ENCODE peak calls at places on chromosome 21, in nine cellular contexts. One of them, this sample, is unnamed.

GRCh38 chr21:45935628-45936027 is 45.9 kb upstream of the COL6A1 start:
- DNase-seq in H7: peak
- DNase-seq in K562: no peak
- DNase-seq in HEK293T: no peak
- DNase-seq in GF-D8: no peak
- DNase-seq in activated naive CD4-positive, alpha-beta T cell treated with Interleukin-2 at 50 U/mL for 16 hours: no peak
- DNase-seq in activated CD4-positive, alpha-beta T cell treated with anti-CD3 and anti-CD28 coated beads, Interleukin-2, amount 50 U/mL, for 48 hours: no peak
- DNase-seq in esophagus squamous epithelium: no peak
- DNase-seq in suprapubic skin: no peak
- DNase-seq in this sample: no peak

GRCh38 chr21:26659181-26659580 is 86.1 kb upstream of the CYYR1 start:
- DNase-seq in suprapubic skin: no peak
- DNase-seq in HEK293T: no peak
- DNase-seq in K562: no peak
- DNase-seq in esophagus squamous epithelium: no peak
- DNase-seq in GF-D8: no peak
- DNase-seq in H7: no peak
- DNase-seq in activated naive CD4-positive, alpha-beta T cell treated with Interleukin-2 at 50 U/mL for 16 hours: no peak
- DNase-seq in activated CD4-positive, alpha-beta T cell treated with anti-CD3 and anti-CD28 coated beads, Interleukin-2, amount 50 U/mL, for 48 hours: no peak
- DNase-seq in this sample: no peak

GRCh38 chr21:17498586-17498985 is 14.3 kb upstream of the CXADR start:
- DNase-seq in esophagus squamous epithelium: no peak
- DNase-seq in H7: no peak
- DNase-seq in activated naive CD4-positive, alpha-beta T cell treated with Interleukin-2 at 50 U/mL for 16 hours: no peak
- DNase-seq in suprapubic skin: no peak
- DNase-seq in activated CD4-positive, alpha-beta T cell treated with anti-CD3 and anti-CD28 coated beads, Interleukin-2, amount 50 U/mL, for 48 hours: no peak
- DNase-seq in GF-D8: no peak
- DNase-seq in HEK293T: no peak
- DNase-seq in K562: no peak
- DNase-seq in this sample: no peak

GRCh38 chr21:43343992-43344886 is 82.7 kb downstream of the SIK1 start:
- DNase-seq in HEK293T: no peak
- DNase-seq in activated CD4-positive, alpha-beta T cell treated with anti-CD3 and anti-CD28 coated beads, Interleukin-2, amount 50 U/mL, for 48 hours: no peak
- DNase-seq in activated naive CD4-positive, alpha-beta T cell treated with Interleukin-2 at 50 U/mL for 16 hours: no peak
- DNase-seq in GF-D8: no peak
- DNase-seq in K562: no peak
- DNase-seq in esophagus squamous epithelium: no peak
- DNase-seq in suprapubic skin: no peak
- DNase-seq in H7: no peak
- DNase-seq in this sample: no peak

GRCh38 chr21:44991538-44992483 is 52.0 kb downstream of the SLX9 start:
- DNase-seq in esophagus squamous epithelium: no peak
- DNase-seq in GF-D8: no peak
- DNase-seq in K562: no peak
- DNase-seq in activated CD4-positive, alpha-beta T cell treated with anti-CD3 and anti-CD28 coated beads, Interleukin-2, amount 50 U/mL, for 48 hours: no peak
- DNase-seq in HEK293T: no peak
- DNase-seq in suprapubic skin: no peak
- DNase-seq in activated naive CD4-positive, alpha-beta T cell treated with Interleukin-2 at 50 U/mL for 16 hours: no peak
- DNase-seq in H7: no peak
- DNase-seq in this sample: no peak

GRCh38 chr21:30268608-30269197 is 14.0 kb downstream of the KRTAP24-1 start:
- DNase-seq in GF-D8: no peak
- DNase-seq in K562: peak
- DNase-seq in activated CD4-positive, alpha-beta T cell treated with anti-CD3 and anti-CD28 coated beads, Interleukin-2, amount 50 U/mL, for 48 hours: no peak
- DNase-seq in H7: peak
- DNase-seq in activated naive CD4-positive, alpha-beta T cell treated with Interleukin-2 at 50 U/mL for 16 hours: no peak
- DNase-seq in HEK293T: peak
- DNase-seq in esophagus squamous epithelium: no peak
- DNase-seq in suprapubic skin: no peak
- DNase-seq in this sample: no peak

GRCh38 chr21:14602418-14602987 is 56.4 kb upstream of the SAMSN1 start:
- DNase-seq in H7: no peak
- DNase-seq in HEK293T: no peak
- DNase-seq in activated naive CD4-positive, alpha-beta T cell treated with Interleukin-2 at 50 U/mL for 16 hours: no peak
- DNase-seq in GF-D8: no peak
- DNase-seq in K562: no peak
- DNase-seq in esophagus squamous epithelium: no peak
- DNase-seq in activated CD4-positive, alpha-beta T cell treated with anti-CD3 and anti-CD28 coated beads, Interleukin-2, amount 50 U/mL, for 48 hours: no peak
- DNase-seq in suprapubic skin: no peak
- DNase-seq in this sample: no peak

GRCh38 chr21:21750124-21750825 is 752.1 kb downstream of the NCAM2 start:
- DNase-seq in K562: no peak
- DNase-seq in H7: no peak
- DNase-seq in activated naive CD4-positive, alpha-beta T cell treated with Interleukin-2 at 50 U/mL for 16 hours: no peak
- DNase-seq in suprapubic skin: no peak
- DNase-seq in HEK293T: no peak
- DNase-seq in GF-D8: no peak
- DNase-seq in activated CD4-positive, alpha-beta T cell treated with anti-CD3 and anti-CD28 coated beads, Interleukin-2, amount 50 U/mL, for 48 hours: no peak
- DNase-seq in esophagus squamous epithelium: no peak
- DNase-seq in this sample: no peak

GRCh38 chr21:28714795-28715464 is 277.7 kb downstream of the LTN1 start:
- DNase-seq in HEK293T: no peak
- DNase-seq in GF-D8: no peak
- DNase-seq in activated CD4-positive, alpha-beta T cell treated with anti-CD3 and anti-CD28 coated beads, Interleukin-2, amount 50 U/mL, for 48 hours: no peak
- DNase-seq in K562: no peak
- DNase-seq in suprapubic skin: no peak
- DNase-seq in esophagus squamous epithelium: no peak
- DNase-seq in activated naive CD4-positive, alpha-beta T cell treated with Interleukin-2 at 50 U/mL for 16 hours: no peak
- DNase-seq in H7: no peak
- DNase-seq in this sample: no peak

GRCh38 chr21:30232011-30232410 is 16.1 kb upstream of the CLDN8 start:
- DNase-seq in GF-D8: no peak
- DNase-seq in H7: no peak
- DNase-seq in HEK293T: no peak
- DNase-seq in esophagus squamous epithelium: no peak
- DNase-seq in K562: no peak
- DNase-seq in activated naive CD4-positive, alpha-beta T cell treated with Interleukin-2 at 50 U/mL for 16 hours: no peak
- DNase-seq in activated CD4-positive, alpha-beta T cell treated with anti-CD3 and anti-CD28 coated beads, Interleukin-2, amount 50 U/mL, for 48 hours: no peak
- DNase-seq in suprapubic skin: no peak
- DNase-seq in this sample: no peak

GRCh38 chr21:17925900-17926299 is 106.7 kb upstream of the C21orf91 start:
- DNase-seq in GF-D8: no peak
- DNase-seq in K562: no peak
- DNase-seq in suprapubic skin: no peak
- DNase-seq in esophagus squamous epithelium: no peak
- DNase-seq in activated CD4-positive, alpha-beta T cell treated with anti-CD3 and anti-CD28 coated beads, Interleukin-2, amount 50 U/mL, for 48 hours: no peak
- DNase-seq in activated naive CD4-positive, alpha-beta T cell treated with Interleukin-2 at 50 U/mL for 16 hours: no peak
- DNase-seq in HEK293T: no peak
- DNase-seq in H7: no peak
- DNase-seq in this sample: no peak

GRCh38 chr21:37079211-37079824 is 6.3 kb downstream of the TTC3 start:
- DNase-seq in GF-D8: peak
- DNase-seq in K562: no peak
- DNase-seq in esophagus squamous epithelium: no peak
- DNase-seq in HEK293T: no peak
- DNase-seq in suprapubic skin: no peak
- DNase-seq in activated naive CD4-positive, alpha-beta T cell treated with Interleukin-2 at 50 U/mL for 16 hours: no peak
- DNase-seq in H7: no peak
- DNase-seq in activated CD4-positive, alpha-beta T cell treated with anti-CD3 and anti-CD28 coated beads, Interleukin-2, amount 50 U/mL, for 48 hours: no peak
- DNase-seq in this sample: no peak

GRCh38 chr21:45362748-45363145 is 42.2 kb upstream of the COL18A1 start:
- DNase-seq in suprapubic skin: no peak
- DNase-seq in activated naive CD4-positive, alpha-beta T cell treated with Interleukin-2 at 50 U/mL for 16 hours: no peak
- DNase-seq in H7: peak
- DNase-seq in GF-D8: no peak
- DNase-seq in esophagus squamous epithelium: no peak
- DNase-seq in K562: no peak
- DNase-seq in HEK293T: no peak
- DNase-seq in activated CD4-positive, alpha-beta T cell treated with anti-CD3 and anti-CD28 coated beads, Interleukin-2, amount 50 U/mL, for 48 hours: no peak
- DNase-seq in this sample: no peak

GRCh38 chr21:43905726-43906455 is 40.9 kb downstream of the AGPAT3 start:
- DNase-seq in activated CD4-positive, alpha-beta T cell treated with anti-CD3 and anti-CD28 coated beads, Interleukin-2, amount 50 U/mL, for 48 hours: no peak
- DNase-seq in K562: no peak
- DNase-seq in HEK293T: no peak
- DNase-seq in esophagus squamous epithelium: no peak
- DNase-seq in suprapubic skin: no peak
- DNase-seq in GF-D8: no peak
- DNase-seq in H7: peak
- DNase-seq in activated naive CD4-positive, alpha-beta T cell treated with Interleukin-2 at 50 U/mL for 16 hours: no peak
- DNase-seq in this sample: no peak

GRCh38 chr21:34073032-34073748 is at the start of the genes MRPS6 and SLC5A3:
- DNase-seq in activated CD4-positive, alpha-beta T cell treated with anti-CD3 and anti-CD28 coated beads, Interleukin-2, amount 50 U/mL, for 48 hours: peak
- DNase-seq in suprapubic skin: peak
- DNase-seq in HEK293T: peak
- DNase-seq in activated naive CD4-positive, alpha-beta T cell treated with Interleukin-2 at 50 U/mL for 16 hours: peak
- DNase-seq in GF-D8: peak
- DNase-seq in H7: peak
- DNase-seq in esophagus squamous epithelium: peak
- DNase-seq in K562: peak
- DNase-seq in this sample: peak

GRCh38 chr21:36430841-36431240 is 45.6 kb downstream of the CHAF1B start:
- DNase-seq in K562: no peak
- DNase-seq in HEK293T: no peak
- DNase-seq in suprapubic skin: no peak
- DNase-seq in GF-D8: no peak
- DNase-seq in esophagus squamous epithelium: no peak
- DNase-seq in H7: no peak
- DNase-seq in activated naive CD4-positive, alpha-beta T cell treated with Interleukin-2 at 50 U/mL for 16 hours: no peak
- DNase-seq in activated CD4-positive, alpha-beta T cell treated with anti-CD3 and anti-CD28 coated beads, Interleukin-2, amount 50 U/mL, for 48 hours: no peak
- DNase-seq in this sample: no peak

GRCh38 chr21:34126269-34126668 is 52.9 kb downstream of the MRPS6 start:
- DNase-seq in activated naive CD4-positive, alpha-beta T cell treated with Interleukin-2 at 50 U/mL for 16 hours: no peak
- DNase-seq in esophagus squamous epithelium: no peak
- DNase-seq in H7: no peak
- DNase-seq in K562: no peak
- DNase-seq in HEK293T: no peak
- DNase-seq in suprapubic skin: no peak
- DNase-seq in GF-D8: no peak
- DNase-seq in activated CD4-positive, alpha-beta T cell treated with anti-CD3 and anti-CD28 coated beads, Interleukin-2, amount 50 U/mL, for 48 hours: no peak
- DNase-seq in this sample: no peak

GRCh38 chr21:38955495-38955894 is 149.8 kb downstream of the ETS2 start:
- DNase-seq in esophagus squamous epithelium: no peak
- DNase-seq in activated CD4-positive, alpha-beta T cell treated with anti-CD3 and anti-CD28 coated beads, Interleukin-2, amount 50 U/mL, for 48 hours: no peak
- DNase-seq in K562: no peak
- DNase-seq in HEK293T: no peak
- DNase-seq in H7: no peak
- DNase-seq in suprapubic skin: no peak
- DNase-seq in activated naive CD4-positive, alpha-beta T cell treated with Interleukin-2 at 50 U/mL for 16 hours: no peak
- DNase-seq in GF-D8: no peak
- DNase-seq in this sample: no peak

GRCh38 chr21:45405271-45405818 is 380 bp downstream of the COL18A1 start:
- DNase-seq in H7: peak
- DNase-seq in HEK293T: peak
- DNase-seq in esophagus squamous epithelium: no peak
- DNase-seq in suprapubic skin: no peak
- DNase-seq in activated CD4-positive, alpha-beta T cell treated with anti-CD3 and anti-CD28 coated beads, Interleukin-2, amount 50 U/mL, for 48 hours: peak
- DNase-seq in GF-D8: no peak
- DNase-seq in activated naive CD4-positive, alpha-beta T cell treated with Interleukin-2 at 50 U/mL for 16 hours: no peak
- DNase-seq in K562: peak
- DNase-seq in this sample: peak

GRCh38 chr21:17769049-17769845 is 49.9 kb downstream of the C21orf91 start:
- DNase-seq in activated naive CD4-positive, alpha-beta T cell treated with Interleukin-2 at 50 U/mL for 16 hours: no peak
- DNase-seq in K562: no peak
- DNase-seq in H7: no peak
- DNase-seq in activated CD4-positive, alpha-beta T cell treated with anti-CD3 and anti-CD28 coated beads, Interleukin-2, amount 50 U/mL, for 48 hours: no peak
- DNase-seq in GF-D8: no peak
- DNase-seq in HEK293T: no peak
- DNase-seq in suprapubic skin: no peak
- DNase-seq in esophagus squamous epithelium: no peak
- DNase-seq in this sample: no peak

GRCh38 chr21:26813426-26813998 is 31.7 kb downstream of the ADAMTS1 start:
- DNase-seq in esophagus squamous epithelium: no peak
- DNase-seq in H7: no peak
- DNase-seq in activated naive CD4-positive, alpha-beta T cell treated with Interleukin-2 at 50 U/mL for 16 hours: no peak
- DNase-seq in K562: no peak
- DNase-seq in suprapubic skin: no peak
- DNase-seq in HEK293T: no peak
- DNase-seq in activated CD4-positive, alpha-beta T cell treated with anti-CD3 and anti-CD28 coated beads, Interleukin-2, amount 50 U/mL, for 48 hours: no peak
- DNase-seq in GF-D8: no peak
- DNase-seq in this sample: no peak

GRCh38 chr21:45877821-45878469 is 103.6 kb upstream of the COL6A1 start:
- DNase-seq in GF-D8: no peak
- DNase-seq in H7: no peak
- DNase-seq in HEK293T: no peak
- DNase-seq in esophagus squamous epithelium: no peak
- DNase-seq in activated CD4-positive, alpha-beta T cell treated with anti-CD3 and anti-CD28 coated beads, Interleukin-2, amount 50 U/mL, for 48 hours: no peak
- DNase-seq in activated naive CD4-positive, alpha-beta T cell treated with Interleukin-2 at 50 U/mL for 16 hours: no peak
- DNase-seq in K562: no peak
- DNase-seq in suprapubic skin: peak
- DNase-seq in this sample: no peak

GRCh38 chr21:36627242-36627641 is 71.7 kb upstream of the SIM2 start:
- DNase-seq in HEK293T: no peak
- DNase-seq in K562: no peak
- DNase-seq in GF-D8: no peak
- DNase-seq in esophagus squamous epithelium: no peak
- DNase-seq in activated CD4-positive, alpha-beta T cell treated with anti-CD3 and anti-CD28 coated beads, Interleukin-2, amount 50 U/mL, for 48 hours: no peak
- DNase-seq in suprapubic skin: no peak
- DNase-seq in activated naive CD4-positive, alpha-beta T cell treated with Interleukin-2 at 50 U/mL for 16 hours: no peak
- DNase-seq in H7: no peak
- DNase-seq in this sample: no peak

GRCh38 chr21:45320991-45321656 is 33.4 kb upstream of the POFUT2 start:
- DNase-seq in esophagus squamous epithelium: no peak
- DNase-seq in H7: peak
- DNase-seq in suprapubic skin: peak
- DNase-seq in K562: no peak
- DNase-seq in activated CD4-positive, alpha-beta T cell treated with anti-CD3 and anti-CD28 coated beads, Interleukin-2, amount 50 U/mL, for 48 hours: no peak
- DNase-seq in HEK293T: no peak
- DNase-seq in GF-D8: no peak
- DNase-seq in activated naive CD4-positive, alpha-beta T cell treated with Interleukin-2 at 50 U/mL for 16 hours: no peak
- DNase-seq in this sample: no peak

GRCh38 chr21:42073140-42074099 is 2.3 kb downstream of the UMODL1 start:
- DNase-seq in activated naive CD4-positive, alpha-beta T cell treated with Interleukin-2 at 50 U/mL for 16 hours: no peak
- DNase-seq in K562: no peak
- DNase-seq in esophagus squamous epithelium: no peak
- DNase-seq in activated CD4-positive, alpha-beta T cell treated with anti-CD3 and anti-CD28 coated beads, Interleukin-2, amount 50 U/mL, for 48 hours: no peak
- DNase-seq in H7: no peak
- DNase-seq in HEK293T: no peak
- DNase-seq in GF-D8: no peak
- DNase-seq in suprapubic skin: no peak
- DNase-seq in this sample: no peak

GRCh38 chr21:38600106-38600505 is 101.8 kb upstream of the ERG start:
- DNase-seq in activated CD4-positive, alpha-beta T cell treated with anti-CD3 and anti-CD28 coated beads, Interleukin-2, amount 50 U/mL, for 48 hours: no peak
- DNase-seq in GF-D8: no peak
- DNase-seq in suprapubic skin: no peak
- DNase-seq in activated naive CD4-positive, alpha-beta T cell treated with Interleukin-2 at 50 U/mL for 16 hours: no peak
- DNase-seq in H7: no peak
- DNase-seq in HEK293T: no peak
- DNase-seq in K562: no peak
- DNase-seq in esophagus squamous epithelium: no peak
- DNase-seq in this sample: no peak

GRCh38 chr21:41186763-41187536 is 19.0 kb downstream of the BACE2 start:
- DNase-seq in H7: peak
- DNase-seq in suprapubic skin: no peak
- DNase-seq in esophagus squamous epithelium: no peak
- DNase-seq in HEK293T: no peak
- DNase-seq in GF-D8: no peak
- DNase-seq in activated CD4-positive, alpha-beta T cell treated with anti-CD3 and anti-CD28 coated beads, Interleukin-2, amount 50 U/mL, for 48 hours: no peak
- DNase-seq in activated naive CD4-positive, alpha-beta T cell treated with Interleukin-2 at 50 U/mL for 16 hours: no peak
- DNase-seq in K562: no peak
- DNase-seq in this sample: no peak

GRCh38 chr21:30058928-30059327 is 107.7 kb downstream of the CLDN17 start:
- DNase-seq in suprapubic skin: no peak
- DNase-seq in HEK293T: no peak
- DNase-seq in K562: no peak
- DNase-seq in H7: no peak
- DNase-seq in activated CD4-positive, alpha-beta T cell treated with anti-CD3 and anti-CD28 coated beads, Interleukin-2, amount 50 U/mL, for 48 hours: no peak
- DNase-seq in esophagus squamous epithelium: no peak
- DNase-seq in GF-D8: no peak
- DNase-seq in activated naive CD4-positive, alpha-beta T cell treated with Interleukin-2 at 50 U/mL for 16 hours: no peak
- DNase-seq in this sample: no peak

GRCh38 chr21:16535100-16535418 is 805.3 kb downstream of the USP25 start:
- DNase-seq in activated naive CD4-positive, alpha-beta T cell treated with Interleukin-2 at 50 U/mL for 16 hours: no peak
- DNase-seq in H7: no peak
- DNase-seq in HEK293T: peak
- DNase-seq in suprapubic skin: peak
- DNase-seq in activated CD4-positive, alpha-beta T cell treated with anti-CD3 and anti-CD28 coated beads, Interleukin-2, amount 50 U/mL, for 48 hours: no peak
- DNase-seq in K562: no peak
- DNase-seq in GF-D8: no peak
- DNase-seq in esophagus squamous epithelium: no peak
- DNase-seq in this sample: no peak

GRCh38 chr21:18058731-18059398 is 185.8 kb upstream of the CHODL start:
- DNase-seq in suprapubic skin: no peak
- DNase-seq in K562: no peak
- DNase-seq in HEK293T: no peak
- DNase-seq in GF-D8: no peak
- DNase-seq in H7: no peak
- DNase-seq in activated naive CD4-positive, alpha-beta T cell treated with Interleukin-2 at 50 U/mL for 16 hours: no peak
- DNase-seq in activated CD4-positive, alpha-beta T cell treated with anti-CD3 and anti-CD28 coated beads, Interleukin-2, amount 50 U/mL, for 48 hours: no peak
- DNase-seq in esophagus squamous epithelium: no peak
- DNase-seq in this sample: no peak

GRCh38 chr21:34603002-34603709 is 11.8 kb downstream of the RCAN1 start:
- DNase-seq in HEK293T: peak
- DNase-seq in esophagus squamous epithelium: no peak
- DNase-seq in K562: peak
- DNase-seq in activated naive CD4-positive, alpha-beta T cell treated with Interleukin-2 at 50 U/mL for 16 hours: peak
- DNase-seq in activated CD4-positive, alpha-beta T cell treated with anti-CD3 and anti-CD28 coated beads, Interleukin-2, amount 50 U/mL, for 48 hours: peak
- DNase-seq in GF-D8: no peak
- DNase-seq in suprapubic skin: peak
- DNase-seq in H7: peak
- DNase-seq in this sample: peak

This sample was measured in stimulated activated naive CD8-positive, alpha-beta T cell treated with anti-CD3 and anti-CD28 coated beads, Interleukin-15, Interleukin-2, amounts not matched to agents 100 U/mL and 50 U/mL, for 24 hours.